ENCODE peak calls at places on chromosomes 12 and 14, in eight cellular contexts. C, X, Q, I, O, A, P and F are unnamed samples.

GRCh38 chr12:54684636-54685630 is 36.8 kb upstream of the DCD start:
- DNase-seq in C (no peak), X (no peak), Q (no peak), I (peak; percentile 54), O (no peak), A (no peak), P (no peak), F (no peak)

GRCh38 chr14:93099187-93099586 is 16.5 kb downstream of the ITPK1 start:
- DNase-seq in C (no peak), X (no peak), Q (no peak), I (peak; percentile 32), O (no peak), A (no peak), P (no peak), F (no peak)

GRCh38 chr14:79278286-79278797 is 933.0 kb downstream of the DIO2 start:
- DNase-seq in C (no peak), X (no peak), Q (peak; percentile 97), I (peak; percentile 12), O (no peak), A (no peak), P (no peak), F (peak; percentile 24)

GRCh38 chr14:61064210-61064609 is 83.2 kb downstream of the SLC38A6 start:
- DNase-seq in C (no peak), X (no peak), Q (no peak), I (no peak), O (no peak), A (no peak), P (no peak), F (peak; percentile 70)

GRCh38 chr14:80278293-80279037 is 67.2 kb upstream of the DIO2 start:
- DNase-seq in C (no peak), X (no peak), Q (no peak), I (no peak), O (peak; percentile 60), A (no peak), P (no peak), F (no peak)

GRCh38 chr12:2358986-2359658 is 306.3 kb downstream of the CACNA1C start:
- DNase-seq in C (no peak), X (no peak), Q (no peak), I (no peak), O (peak; percentile 39), A (peak; percentile 65), P (no peak), F (peak; percentile 33)

GRCh38 chr14:64693766-64694165 is 10.5 kb upstream of the PLEKHG3 start:
- DNase-seq in C (no peak), X (no peak), Q (no peak), I (no peak), O (no peak), A (no peak), P (no peak), F (no peak)

GRCh38 chr14:31275731-31276130 is 68.1 kb upstream of the HECTD1 start:
- DNase-seq in C (no peak), X (no peak), Q (no peak), I (no peak), O (peak; percentile 39), A (no peak), P (no peak), F (peak; percentile 10)

GRCh38 chr12:121533391-121534090 is 47.3 kb downstream of the KDM2B start:
- DNase-seq in C (no peak), X (no peak), Q (no peak), I (no peak), O (no peak), A (no peak), P (no peak), F (no peak)

GRCh38 chr12:112798019-112798760 is 6.6 kb downstream of the RPH3A start:
- DNase-seq in C (no peak), X (no peak), Q (peak; percentile 83), I (no peak), O (no peak), A (no peak), P (no peak), F (peak; percentile 24)

GRCh38 chr12:76247026-76247688 is 101.1 kb downstream of the BBS10 start:
- DNase-seq in C (no peak), X (no peak), Q (no peak), I (no peak), O (peak; percentile 80), A (no peak), P (no peak), F (no peak)

GRCh38 chr12:56581418-56582145 is 48.5 kb downstream of the BAZ2A start:
- DNase-seq in C (peak; percentile 18), X (no peak), Q (no peak), I (no peak), O (peak; percentile 36), A (no peak), P (no peak), F (no peak)

GRCh38 chr14:81416233-81416927 is 16.3 kb upstream of the STON2 start:
- DNase-seq in C (no peak), X (no peak), Q (no peak), I (no peak), O (no peak), A (no peak), P (no peak), F (no peak)

GRCh38 chr12:118055865-118056773 is 4.9 kb downstream of the WSB2 start:
- DNase-seq in C (no peak), X (no peak), Q (no peak), I (no peak), O (no peak), A (no peak), P (no peak), F (no peak)

GRCh38 chr14:54737132-54737711 is 165.4 kb downstream of the GCH1 start:
- DNase-seq in C (peak; percentile 19), X (no peak), Q (no peak), I (no peak), O (peak; percentile 77), A (no peak), P (no peak), F (no peak)

GRCh38 chr12:113310489-113310888 is 24.4 kb downstream of the SLC8B1 start:
- DNase-seq in C (no peak), X (no peak), Q (no peak), I (no peak), O (peak; percentile 28), A (no peak), P (no peak), F (peak; percentile 50)

GRCh38 chr12:128966411-128966810 is 113.1 kb downstream of the GLT1D1 start:
- DNase-seq in C (no peak), X (no peak), Q (no peak), I (no peak), O (no peak), A (no peak), P (no peak), F (no peak)

GRCh38 chr14:34966413-34966812 is 16.4 kb upstream of the SRP54 start:
- DNase-seq in C (no peak), X (no peak), Q (no peak), I (no peak), O (no peak), A (no peak), P (no peak), F (no peak)

GRCh38 chr12:81245458-81245857 is 167.6 kb downstream of the ACSS3 start:
- DNase-seq in C (no peak), X (no peak), Q (no peak), I (no peak), O (no peak), A (no peak), P (no peak), F (no peak)

GRCh38 chr14:23694085-23694975 is 58.2 kb downstream of the DHRS2 start:
- DNase-seq in C (no peak), X (no peak), Q (no peak), I (no peak), O (no peak), A (peak; percentile 9), P (no peak), F (peak; percentile 37)

GRCh38 chr12:92503977-92504966 is 198.5 kb upstream of the PLEKHG7 start:
- DNase-seq in C (no peak), X (no peak), Q (peak; percentile 91), I (peak; percentile 62), O (no peak), A (no peak), P (no peak), F (no peak)

GRCh38 chr12:68317047-68317667 is 15.0 kb downstream of the MDM1 start:
- DNase-seq in C (no peak), X (peak; percentile 17), Q (peak; percentile 49), I (peak; percentile 43), O (peak; percentile 66), A (peak; percentile 61), P (peak; percentile 24), F (peak; percentile 68)

GRCh38 chr14:66918527-66918926 is 270.7 kb upstream of the GARIN2 start:
- DNase-seq in C (no peak), X (no peak), Q (no peak), I (no peak), O (no peak), A (no peak), P (no peak), F (no peak)

GRCh38 chr14:94310248-94310647 is 12.9 kb downstream of the SERPINA6 start:
- DNase-seq in C (no peak), X (no peak), Q (no peak), I (no peak), O (no peak), A (no peak), P (no peak), F (no peak)

GRCh38 chr12:3020850-3021435 is 56.2 kb upstream of the TSPAN9 start:
- DNase-seq in C (no peak), X (no peak), Q (no peak), I (no peak), O (no peak), A (no peak), P (no peak), F (no peak)

GRCh38 chr14:104431929-104432541 is 147.5 kb upstream of the C14orf180 start:
- DNase-seq in C (no peak), X (no peak), Q (no peak), I (no peak), O (no peak), A (no peak), P (no peak), F (no peak)

GRCh38 chr14:93011650-93012317 is 88.8 kb downstream of the CHGA start:
- DNase-seq in C (no peak), X (no peak), Q (peak; percentile 93), I (no peak), O (no peak), A (peak; percentile 18), P (no peak), F (peak; percentile 9)

GRCh38 chr12:120015313-120015712 is 26.3 kb downstream of the BICDL1 start:
- DNase-seq in C (peak; percentile 30), X (peak; percentile 27), Q (no peak), I (no peak), O (no peak), A (no peak), P (peak; percentile 13), F (no peak)

GRCh38 chr14:30291216-30291615 is 267.7 kb upstream of the G2E3 start:
- DNase-seq in C (no peak), X (no peak), Q (no peak), I (no peak), O (peak; percentile 86), A (no peak), P (no peak), F (no peak)

GRCh38 chr14:69483765-69484443 is 624 bp upstream of the PLEKHD1 start:
- DNase-seq in C (no peak), X (no peak), Q (peak; percentile 45), I (peak; percentile 19), O (no peak), A (peak; percentile 21), P (no peak), F (peak; percentile 12)

GRCh38 chr12:23684121-23684520 is 265.3 kb downstream of the SOX5 start:
- DNase-seq in C (no peak), X (no peak), Q (peak; percentile 2), I (no peak), O (no peak), A (no peak), P (no peak), F (no peak)

GRCh38 chr12:113862570-113863454 is 103.3 kb downstream of the RBM19 start:
- DNase-seq in C (no peak), X (no peak), Q (no peak), I (no peak), O (peak; percentile 67), A (no peak), P (no peak), F (peak; percentile 75)

GRCh38 chr12:64178122-64178521 is 44.0 kb downstream of the KICS2 start:
- DNase-seq in C (no peak), X (no peak), Q (no peak), I (no peak), O (peak; percentile 91), A (no peak), P (no peak), F (no peak)

GRCh38 chr12:132248439-132249157 is 80.8 kb downstream of the GALNT9 start:
- DNase-seq in C (no peak), X (no peak), Q (no peak), I (no peak), O (peak; percentile 82), A (no peak), P (no peak), F (no peak)